ENCODE peak calls at places on chromosome 18, in four cellular contexts. Y, O, N and P are unnamed samples.

GRCh38 chr18:23964282-23965238 is 50.0 kb upstream of the TTC39C start:
- DNase-seq in Y (peak), O (no peak), N (peak), P (no peak)

GRCh38 chr18:59730896-59731295 is 33.7 kb upstream of the CCBE1 start:
- DNase-seq in Y (no peak), O (no peak), N (no peak), P (no peak)

GRCh38 chr18:6355789-6356589 is 58.7 kb downstream of the L3MBTL4 start:
- DNase-seq in Y (no peak), O (no peak), N (no peak), P (no peak)

GRCh38 chr18:9434240-9434701 is 41.0 kb upstream of the RALBP1 start:
- DNase-seq in Y (no peak), O (no peak), N (peak), P (no peak)

GRCh38 chr18:13011719-13012118 is 20.6 kb downstream of the CEP192 start:
- DNase-seq in Y (no peak), O (no peak), N (no peak), P (no peak)

GRCh38 chr18:37253424-37254255 is 312.0 kb downstream of the CELF4 start:
- DNase-seq in Y (peak), O (no peak), N (peak), P (no peak)

GRCh38 chr18:72999971-73000607 is 132.3 kb upstream of the NETO1 start:
- DNase-seq in Y (no peak), O (no peak), N (no peak), P (no peak)

GRCh38 chr18:11268691-11269686 is 119.6 kb upstream of the PIEZO2 start:
- DNase-seq in Y (no peak), O (no peak), N (no peak), P (no peak)

GRCh38 chr18:70074091-70074490 is 126.4 kb upstream of the CD226 start:
- DNase-seq in Y (no peak), O (no peak), N (no peak), P (no peak)

GRCh38 chr18:57898506-57899124 is 95.5 kb upstream of the ATP8B1 start:
- DNase-seq in Y (no peak), O (no peak), N (no peak), P (no peak)

GRCh38 chr18:26655614-26656400 is 107.5 kb upstream of the KCTD1 start:
- DNase-seq in Y (no peak), O (no peak), N (peak), P (no peak)

GRCh38 chr18:66603941-66604627 is at the start of gene CDH19:
- DNase-seq in Y (no peak), O (no peak), N (no peak), P (peak)

GRCh38 chr18:6054443-6054842 is 159.1 kb upstream of the TMEM200C start:
- DNase-seq in Y (no peak), O (no peak), N (no peak), P (no peak)

GRCh38 chr18:75360941-75361340 is 66.6 kb downstream of the SMIM21 start:
- DNase-seq in Y (no peak), O (no peak), N (no peak), P (no peak)

GRCh38 chr18:2889761-2890192 is 43.0 kb downstream of the EMILIN2 start:
- DNase-seq in Y (no peak), O (no peak), N (no peak), P (peak)

GRCh38 chr18:9513971-9514512 is 38.7 kb downstream of the RALBP1 start:
- DNase-seq in Y (no peak), O (no peak), N (no peak), P (peak)

GRCh38 chr18:13300796-13301195 is 82.2 kb downstream of the LDLRAD4 start:
- DNase-seq in Y (no peak), O (no peak), N (no peak), P (no peak)

GRCh38 chr18:68721681-68722583 is 7.0 kb upstream of the TMX3 start:
- DNase-seq in Y (no peak), O (peak), N (no peak), P (no peak)

GRCh38 chr18:275486-275885 is 7.6 kb upstream of the THOC1 start:
- DNase-seq in Y (no peak), O (no peak), N (no peak), P (no peak)

GRCh38 chr18:12552884-12553242 is 105.0 kb downstream of the SPIRE1 start:
- DNase-seq in Y (no peak), O (no peak), N (no peak), P (no peak)

GRCh38 chr18:51151568-51152511 is 45.6 kb downstream of the MEX3C start:
- DNase-seq in Y (no peak), O (no peak), N (no peak), P (no peak)

GRCh38 chr18:79379931-79380815 is 15.6 kb upstream of the NFATC1 start:
- DNase-seq in Y (no peak), O (no peak), N (no peak), P (no peak)

GRCh38 chr18:24273596-24273995 is 124.0 kb downstream of the OSBPL1A start:
- DNase-seq in Y (no peak), O (no peak), N (no peak), P (no peak)

GRCh38 chr18:21682276-21683051 is 22.1 kb downstream of the ABHD3 start:
- DNase-seq in Y (no peak), O (peak), N (no peak), P (no peak)

GRCh38 chr18:78448106-78448505 is 531.5 kb upstream of the SALL3 start:
- DNase-seq in Y (no peak), O (no peak), N (no peak), P (peak)

GRCh38 chr18:65754121-65754520 is 3.3 kb downstream of the CDH7 start:
- DNase-seq in Y (no peak), O (no peak), N (no peak), P (no peak)

GRCh38 chr18:11872479-11873136 is 21.4 kb downstream of the CHMP1B start:
- DNase-seq in Y (peak), O (no peak), N (no peak), P (peak)

GRCh38 chr18:60471652-60472051 is 99.1 kb upstream of the MC4R start:
- DNase-seq in Y (no peak), O (no peak), N (no peak), P (no peak)

GRCh38 chr18:44816449-44816848 is 135.8 kb downstream of the SETBP1 start:
- DNase-seq in Y (no peak), O (no peak), N (no peak), P (no peak)

GRCh38 chr18:73842795-73843394 is 304.7 kb downstream of the FBXO15 start:
- DNase-seq in Y (peak), O (peak), N (peak), P (peak)

GRCh38 chr18:10234912-10235439 is 219.5 kb upstream of the APCDD1 start:
- DNase-seq in Y (no peak), O (no peak), N (no peak), P (no peak)

GRCh38 chr18:26082475-26082874 is 7.9 kb downstream of the SS18 start:
- DNase-seq in Y (no peak), O (no peak), N (no peak), P (no peak)

GRCh38 chr18:61582205-61582710 is 249.0 kb downstream of the CDH20 start:
- DNase-seq in Y (no peak), O (no peak), N (no peak), P (no peak)
- TF ChIP-seq CTCF in Y (no peak), O (no peak), N (no peak), P (no peak)

DNA sequence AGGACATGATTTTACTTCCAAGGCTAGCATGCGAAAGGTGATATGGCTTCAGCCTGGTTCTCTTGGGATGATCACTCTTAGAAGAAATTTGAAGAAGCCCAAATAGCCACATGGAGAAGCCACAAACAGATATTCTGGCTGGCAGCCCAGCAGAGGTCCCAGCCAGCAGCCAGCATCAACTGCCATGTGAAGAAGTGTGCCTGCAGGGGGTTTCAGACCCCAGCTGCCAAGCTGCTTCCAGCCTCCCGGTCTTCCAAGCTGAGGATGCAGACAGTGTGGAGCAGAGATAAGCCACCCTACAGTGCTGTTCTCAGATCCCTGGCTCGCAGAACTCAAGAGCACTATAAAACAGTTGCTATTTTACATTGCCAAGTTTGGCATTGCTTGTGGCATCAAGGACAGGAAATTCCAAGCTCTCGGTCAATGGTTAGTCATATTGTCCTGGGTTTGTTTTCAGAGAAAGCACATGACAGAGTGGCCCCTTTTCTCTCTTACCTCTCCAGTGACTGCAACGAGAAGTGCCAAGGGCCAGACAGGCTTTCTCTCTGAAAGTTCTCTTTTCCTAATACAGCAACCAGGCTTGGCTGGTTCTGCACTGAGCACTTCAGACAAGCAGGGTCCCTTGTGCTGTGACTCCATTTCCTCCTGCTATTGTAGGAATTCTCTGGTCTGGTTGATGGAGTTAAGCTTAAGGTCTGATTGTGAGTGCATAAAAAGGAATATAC is 223.7 kb downstream of the ANKRD30B start:
- DNase-seq in Y (no peak), O (no peak), N (no peak), P (no peak)
- H3K9ac ChIP-seq in Y (no peak), O (no peak), N (no peak), P (no peak)

DNA sequence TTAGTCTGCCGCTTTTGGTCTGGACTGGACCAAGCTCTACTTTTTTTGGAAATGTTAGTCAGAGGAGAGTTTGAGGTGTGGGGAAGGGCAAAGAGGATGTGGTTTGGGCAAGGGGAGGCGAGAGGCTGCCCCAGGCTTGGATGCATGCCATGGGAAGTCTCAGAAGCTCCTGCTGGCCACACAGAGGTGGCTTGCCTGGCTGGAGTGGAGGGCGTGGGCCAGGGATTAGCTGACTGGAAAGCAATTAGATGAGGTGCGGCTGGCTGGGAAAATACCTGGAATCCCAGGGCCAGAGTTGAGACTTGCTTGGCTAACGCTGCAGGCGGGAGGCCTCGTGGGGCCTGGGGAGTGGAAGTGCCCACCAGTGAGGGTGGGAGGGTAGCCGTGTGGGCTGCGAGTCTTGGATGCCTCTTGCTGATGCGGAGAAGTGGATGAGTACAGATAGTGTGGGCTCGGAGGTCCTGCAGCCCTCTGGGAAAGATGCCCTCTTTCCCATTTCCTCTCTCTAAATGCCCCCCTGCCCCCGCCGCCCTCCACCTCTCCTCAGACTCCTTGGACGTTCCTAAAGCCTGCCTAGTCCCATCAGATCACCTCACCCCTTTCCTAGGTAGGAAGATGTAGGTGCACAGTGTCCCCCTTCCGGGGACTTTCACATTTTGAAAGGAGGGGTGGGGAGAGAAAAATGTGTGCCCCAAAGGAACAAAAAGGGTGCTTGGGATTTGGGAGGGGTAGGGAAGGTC is 117.6 kb downstream of the SMAD7 start:
- DNase-seq in Y (no peak), O (no peak), N (peak), P (no peak)
- TF ChIP-seq CBX5 in Y (no peak), O (no peak), N (no peak), P (no peak)

GRCh38 chr18:76518543-76519155 is 23.6 kb upstream of the ZNF516 start:
- DNase-seq in Y (no peak), O (no peak), N (peak), P (no peak)
- TF ChIP-seq CTCF in Y (no peak), O (no peak), N (no peak), P (no peak)